ENCODE peak calls at places on chromosome 1, in eight cellular contexts. One of them, this sample, is unnamed. For H3K4me1, the result is how much of the 10 kb centered on the place peaks cover.

GRCh38 chr1:173064011-173064410 is 13.3 kb upstream of the TNFSF18 start:
- DNase-seq in IMR-90: peak
- DNase-seq in A673: no peak
- DNase-seq in A549: no peak
- DNase-seq in H9: no peak
- DNase-seq in transverse colon: no peak
- DNase-seq in pancreas: no peak
- DNase-seq in psoas muscle: no peak
- DNase-seq in this sample: no peak

GRCh38 chr1:211928993-211929637 is 98.6 kb upstream of the LPGAT1 start:
- DNase-seq in IMR-90: peak
- DNase-seq in A673: peak
- DNase-seq in A549: peak
- DNase-seq in H9: no peak
- DNase-seq in transverse colon: peak
- DNase-seq in pancreas: no peak
- DNase-seq in psoas muscle: no peak
- DNase-seq in this sample: no peak

GRCh38 chr1:199612976-199613774 is 414.3 kb upstream of the NR5A2 start:
- DNase-seq in IMR-90: peak
- DNase-seq in A673: no peak
- DNase-seq in A549: no peak
- DNase-seq in H9: no peak
- DNase-seq in transverse colon: no peak
- DNase-seq in pancreas: no peak
- DNase-seq in psoas muscle: no peak
- DNase-seq in this sample: no peak

GRCh38 chr1:222369148-222369547 is 178.8 kb downstream of the HHIPL2 start:
- DNase-seq in IMR-90: no peak
- DNase-seq in A673: no peak
- DNase-seq in A549: no peak
- DNase-seq in H9: no peak
- DNase-seq in transverse colon: no peak
- DNase-seq in pancreas: no peak
- DNase-seq in psoas muscle: no peak
- DNase-seq in this sample: no peak

GRCh38 chr1:20474333-20474975 is 11.6 kb downstream of the CAMK2N1 start:
- DNase-seq in IMR-90: peak
- DNase-seq in A673: no peak
- DNase-seq in A549: peak
- DNase-seq in H9: no peak
- DNase-seq in transverse colon: no peak
- DNase-seq in pancreas: no peak
- DNase-seq in psoas muscle: no peak
- DNase-seq in this sample: no peak

GRCh38 chr1:43836267-43836951 is 97.2 kb upstream of the ARTN start:
- DNase-seq in IMR-90: no peak
- DNase-seq in A673: peak
- DNase-seq in A549: no peak
- DNase-seq in H9: no peak
- DNase-seq in transverse colon: peak
- DNase-seq in pancreas: peak
- DNase-seq in psoas muscle: peak
- DNase-seq in this sample: peak

GRCh38 chr1:205690122-205690756 is 9.9 kb upstream of the SLC45A3 start:
- DNase-seq in IMR-90: no peak
- DNase-seq in A673: no peak
- DNase-seq in A549: no peak
- DNase-seq in H9: no peak
- DNase-seq in transverse colon: no peak
- DNase-seq in pancreas: no peak
- DNase-seq in psoas muscle: no peak
- DNase-seq in this sample: no peak

GRCh38 chr1:198756470-198756869 is 117.6 kb downstream of the PTPRC start:
- DNase-seq in IMR-90: peak
- DNase-seq in A673: peak
- DNase-seq in A549: peak
- DNase-seq in H9: no peak
- DNase-seq in transverse colon: no peak
- DNase-seq in pancreas: no peak
- DNase-seq in psoas muscle: no peak
- DNase-seq in this sample: no peak

GRCh38 chr1:178495158-178495557 is 1.6 kb downstream of the CLEC20A start:
- DNase-seq in IMR-90: no peak
- DNase-seq in A673: no peak
- DNase-seq in A549: no peak
- DNase-seq in H9: no peak
- DNase-seq in transverse colon: no peak
- DNase-seq in pancreas: no peak
- DNase-seq in psoas muscle: no peak
- DNase-seq in this sample: no peak

GRCh38 chr1:160662888-160663287 is 16.0 kb upstream of the SLAMF1 start:
- DNase-seq in IMR-90: no peak
- DNase-seq in A673: no peak
- DNase-seq in A549: no peak
- DNase-seq in H9: no peak
- DNase-seq in transverse colon: no peak
- DNase-seq in pancreas: no peak
- DNase-seq in psoas muscle: no peak
- DNase-seq in this sample: no peak

GRCh38 chr1:160665330-160666078 is 18.7 kb upstream of the SLAMF1 start:
- DNase-seq in IMR-90: no peak
- DNase-seq in A673: peak
- DNase-seq in A549: no peak
- DNase-seq in H9: no peak
- DNase-seq in transverse colon: peak
- DNase-seq in pancreas: no peak
- DNase-seq in psoas muscle: peak
- DNase-seq in this sample: no peak

GRCh38 chr1:160667896-160668295 is 21.1 kb upstream of the SLAMF1 start:
- DNase-seq in IMR-90: no peak
- DNase-seq in A673: no peak
- DNase-seq in A549: no peak
- DNase-seq in H9: no peak
- DNase-seq in transverse colon: no peak
- DNase-seq in pancreas: no peak
- DNase-seq in psoas muscle: no peak
- DNase-seq in this sample: no peak

GRCh38 chr1:160664573-160665051 is 17.8 kb upstream of the SLAMF1 start:
- DNase-seq in IMR-90: no peak
- DNase-seq in A673: no peak
- DNase-seq in A549: no peak
- DNase-seq in H9: no peak
- DNase-seq in transverse colon: peak
- DNase-seq in pancreas: no peak
- DNase-seq in psoas muscle: no peak
- DNase-seq in this sample: peak

GRCh38 chr1:160666079-160666442 is 19.2 kb upstream of the SLAMF1 start:
- DNase-seq in IMR-90: no peak
- DNase-seq in A673: no peak
- DNase-seq in A549: no peak
- DNase-seq in H9: no peak
- DNase-seq in transverse colon: no peak
- DNase-seq in pancreas: no peak
- DNase-seq in psoas muscle: no peak
- DNase-seq in this sample: no peak
- H3K27ac ChIP-seq in IMR-90: no peak
- H3K27ac ChIP-seq in A673: peak
- H3K27ac ChIP-seq in A549: no peak
- H3K27ac ChIP-seq in H9: peak
- H3K27ac ChIP-seq in transverse colon: peak
- H3K27ac ChIP-seq in pancreas: peak
- H3K27ac ChIP-seq in psoas muscle: peak
- H3K27ac ChIP-seq in this sample: no peak

DNA sequence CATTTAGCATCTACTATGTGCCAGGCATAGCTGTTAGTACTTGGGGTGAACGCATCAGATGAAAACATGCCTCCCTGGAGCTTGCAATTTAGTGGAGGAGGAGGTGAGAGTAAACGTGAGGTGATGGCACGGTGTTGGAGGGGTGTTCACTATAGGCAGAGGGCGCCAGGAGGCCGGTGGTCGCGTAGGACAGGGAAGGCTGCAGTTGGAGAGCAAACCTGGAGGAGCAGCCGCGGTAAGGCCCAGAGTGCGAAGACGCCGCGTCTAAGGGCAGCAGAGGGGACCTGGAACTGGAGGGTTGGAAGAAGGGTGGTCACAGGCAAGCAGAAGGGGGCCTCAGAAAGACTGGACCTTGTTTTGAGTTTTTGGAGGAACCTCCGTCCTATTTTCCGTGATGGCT is 30.2 kb upstream of the TRIM17 start:
- DNase-seq in IMR-90: no peak
- DNase-seq in A673: no peak
- DNase-seq in A549: peak
- DNase-seq in H9: peak
- DNase-seq in transverse colon: no peak
- DNase-seq in pancreas: no peak
- DNase-seq in psoas muscle: no peak
- DNase-seq in this sample: no peak
- H3K4me1 ChIP-seq in IMR-90: under half
- H3K4me1 ChIP-seq in A673: under half
- H3K4me1 ChIP-seq in A549: under half
- H3K4me1 ChIP-seq in H9: under half
- H3K4me1 ChIP-seq in transverse colon: under half
- H3K4me1 ChIP-seq in pancreas: under half
- H3K4me1 ChIP-seq in psoas muscle: under half
- H3K4me1 ChIP-seq in this sample: under half

DNA sequence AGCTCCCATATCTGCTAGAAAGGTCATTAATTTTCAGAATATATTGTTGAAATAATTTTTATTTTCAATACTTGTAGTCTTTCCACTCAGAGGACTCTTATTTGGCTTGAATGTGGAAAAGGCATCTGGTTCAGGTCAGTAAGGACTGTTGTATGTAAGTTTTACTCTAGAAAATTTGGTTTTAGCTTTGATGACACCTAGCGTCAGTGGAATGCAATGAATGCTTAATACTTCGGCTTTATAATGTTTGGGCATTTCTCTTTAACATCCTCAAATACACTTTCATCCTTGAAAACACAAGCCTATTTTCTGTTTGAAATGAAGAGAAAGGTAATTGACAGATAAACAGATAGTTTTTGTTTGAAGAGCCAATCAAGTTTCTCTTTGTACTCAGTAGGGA is 63.3 kb downstream of the LRRC40 start:
- DNase-seq in IMR-90: peak
- DNase-seq in A673: no peak
- DNase-seq in A549: no peak
- DNase-seq in H9: no peak
- DNase-seq in transverse colon: no peak
- DNase-seq in pancreas: no peak
- DNase-seq in psoas muscle: no peak
- DNase-seq in this sample: no peak
- TF ChIP-seq CTCF in IMR-90: peak
- TF ChIP-seq CTCF in A673: peak
- TF ChIP-seq CTCF in A549: no peak
- TF ChIP-seq CTCF in H9: peak
- TF ChIP-seq CTCF in transverse colon: no peak
- TF ChIP-seq CTCF in pancreas: no peak
- TF ChIP-seq CTCF in psoas muscle: peak
- TF ChIP-seq CTCF in this sample: no peak

GRCh38 chr1:207832796-207833195 is 78.1 kb downstream of the CD34 start:
- DNase-seq in IMR-90: no peak
- DNase-seq in A673: no peak
- DNase-seq in A549: no peak
- DNase-seq in H9: no peak
- DNase-seq in transverse colon: no peak
- DNase-seq in pancreas: no peak
- DNase-seq in psoas muscle: no peak
- DNase-seq in this sample: no peak

GRCh38 chr1:207835958-207836357 is 75.0 kb downstream of the CD34 start:
- DNase-seq in IMR-90: no peak
- DNase-seq in A673: no peak
- DNase-seq in A549: no peak
- DNase-seq in H9: no peak
- DNase-seq in transverse colon: no peak
- DNase-seq in pancreas: no peak
- DNase-seq in psoas muscle: no peak
- DNase-seq in this sample: no peak

GRCh38 chr1:207831517-207832327 is 79.2 kb downstream of the CD34 start:
- DNase-seq in IMR-90: peak
- DNase-seq in A673: no peak
- DNase-seq in A549: no peak
- DNase-seq in H9: no peak
- DNase-seq in transverse colon: no peak
- DNase-seq in pancreas: no peak
- DNase-seq in psoas muscle: peak
- DNase-seq in this sample: no peak

GRCh38 chr1:207833381-207833780 is 77.5 kb downstream of the CD34 start:
- DNase-seq in IMR-90: no peak
- DNase-seq in A673: no peak
- DNase-seq in A549: no peak
- DNase-seq in H9: no peak
- DNase-seq in transverse colon: no peak
- DNase-seq in pancreas: no peak
- DNase-seq in psoas muscle: no peak
- DNase-seq in this sample: no peak

DNA sequence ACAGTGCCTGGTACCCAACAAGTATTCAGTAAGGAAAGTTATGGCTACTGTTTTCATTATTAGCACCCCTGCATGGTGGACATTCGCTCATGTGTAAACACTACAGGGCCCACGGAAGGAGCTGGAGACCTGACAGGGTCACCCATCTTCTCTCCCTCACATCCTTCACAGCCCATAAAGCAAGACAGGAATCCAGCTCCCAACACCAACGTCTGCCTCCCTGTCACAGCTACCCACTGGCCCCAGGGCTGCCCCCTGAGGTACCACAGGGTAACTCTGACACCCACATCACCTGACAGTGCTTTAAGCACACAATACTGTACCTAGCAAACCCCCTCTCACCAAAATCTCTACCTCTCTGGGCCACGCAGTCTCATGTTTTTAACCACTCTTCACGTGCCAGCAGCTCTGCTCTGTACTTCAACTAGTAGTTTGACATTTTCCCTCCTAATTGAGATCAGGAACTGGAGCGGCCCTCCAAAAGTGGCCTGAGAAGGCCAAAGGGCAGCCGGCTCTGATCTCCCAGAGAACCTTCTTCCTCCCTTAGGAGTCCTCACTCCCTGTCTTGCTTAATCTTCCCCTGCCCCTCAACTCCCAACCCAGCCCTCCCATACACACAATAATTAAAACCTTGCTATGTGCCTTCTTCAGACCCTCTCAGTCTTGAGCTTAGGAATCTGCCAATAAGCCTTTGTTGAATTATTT is 76.8 kb downstream of the CD34 start:
- DNase-seq in IMR-90: no peak
- DNase-seq in A673: no peak
- DNase-seq in A549: no peak
- DNase-seq in H9: no peak
- DNase-seq in transverse colon: no peak
- DNase-seq in pancreas: no peak
- DNase-seq in psoas muscle: no peak
- DNase-seq in this sample: no peak
- H3K27ac ChIP-seq in IMR-90: no peak
- H3K27ac ChIP-seq in A673: no peak
- H3K27ac ChIP-seq in A549: no peak
- H3K27ac ChIP-seq in H9: no peak
- H3K27ac ChIP-seq in transverse colon: no peak
- H3K27ac ChIP-seq in pancreas: no peak
- H3K27ac ChIP-seq in psoas muscle: peak
- H3K27ac ChIP-seq in this sample: no peak

This sample was measured in CD8-positive, alpha-beta T cell.